ENCODE peak calls at places on chromosome 16, in four cellular contexts. E is stimulated activated naive CD8-positive, alpha-beta T cell treated with anti-CD3 and anti-CD28 coated beads, Interleukin-15, Interleukin-2, amounts not matched to agents 100 U/mL and 50 U/mL, for 24 hours; F is aorta; B is pancreas. P is an unnamed sample.

GRCh38 chr16:24609740-24610420 is 70.5 kb downstream of the RBBP6 start:
- ATAC-seq in E (no peak), F (peak), B (peak), P (peak)

GRCh38 chr16:27991876-27992275 is 71.6 kb downstream of the GSG1L start:
- ATAC-seq in E (no peak), F (no peak), B (no peak), P (no peak)

GRCh38 chr16:3009568-3010390 is 2.9 kb upstream of the CLDN9 start:
- ATAC-seq in E (no peak), F (no peak), B (peak), P (peak)

GRCh38 chr16:578870-579405 is 9.2 kb downstream of the PIGQ start:
- ATAC-seq in E (peak), F (peak), B (peak), P (peak)

GRCh38 chr16:649646-650045 is 481 bp downstream of the WDR90 start:
- ATAC-seq in E (no peak), F (no peak), B (no peak), P (peak)

GRCh38 chr16:228151-228855 is 946 bp downstream of the LUC7L start:
- ATAC-seq in E (peak), F (no peak), B (peak), P (peak)

GRCh38 chr16:50167603-50168002 is 14.5 kb downstream of the TENT4B start:
- ATAC-seq in E (no peak), F (no peak), B (no peak), P (no peak)

GRCh38 chr16:28067604-28068382 is 4.3 kb upstream of the GSG1L start:
- ATAC-seq in E (no peak), F (no peak), B (no peak), P (peak)

GRCh38 chr16:17230932-17231581 is 239.7 kb downstream of the XYLT1 start:
- ATAC-seq in E (no peak), F (no peak), B (no peak), P (no peak)

GRCh38 chr16:21568502-21569189 is 30.7 kb upstream of the METTL9 start:
- ATAC-seq in E (no peak), F (no peak), B (no peak), P (no peak)

GRCh38 chr16:29745126-29745852 is 501 bp downstream of the C16orf54 start:
- ATAC-seq in E (peak), F (peak), B (peak), P (no peak)

GRCh38 chr16:24734382-24734781 is 4.9 kb downstream of the TNRC6A start:
- ATAC-seq in E (no peak), F (peak), B (no peak), P (no peak)

GRCh38 chr16:67977005-67977404 is 3.3 kb downstream of the DPEP3 start:
- ATAC-seq in E (no peak), F (no peak), B (no peak), P (no peak)

GRCh38 chr16:57126412-57126811 is 34.0 kb downstream of the CPNE2 start:
- ATAC-seq in E (no peak), F (no peak), B (no peak), P (no peak)

GRCh38 chr16:23207485-23207884 is 24.9 kb downstream of the SCNN1G start:
- ATAC-seq in E (no peak), F (no peak), B (peak), P (no peak)

GRCh38 chr16:88783391-88784073 is 1.5 kb downstream of the PIEZO1 start:
- ATAC-seq in E (no peak), F (peak), B (peak), P (peak)

GRCh38 chr16:88455610-88456355 is 2.7 kb downstream of the ZFPM1 start:
- ATAC-seq in E (peak), F (no peak), B (no peak), P (peak)

GRCh38 chr16:14003119-14003570 is 68.0 kb upstream of the MRTFB start:
- ATAC-seq in E (no peak), F (peak), B (peak), P (peak)

GRCh38 chr16:70466812-70467090 is 12.4 kb downstream of the FCSK start:
- ATAC-seq in E (no peak), F (no peak), B (no peak), P (no peak)

GRCh38 chr16:90054554-90054953 is 22.6 kb downstream of the PRDM7 start:
- ATAC-seq in E (no peak), F (no peak), B (no peak), P (no peak)

GRCh38 chr16:58459344-58460218 is 40.4 kb upstream of the NDRG4 start:
- ATAC-seq in E (peak), F (no peak), B (peak), P (peak)

GRCh38 chr16:12094537-12095265 is 118.2 kb downstream of the SNX29 start:
- ATAC-seq in E (no peak), F (no peak), B (no peak), P (no peak)

GRCh38 chr16:10981697-10982216 is 37.4 kb downstream of the CLEC16A start:
- ATAC-seq in E (peak), F (no peak), B (peak), P (peak)

GRCh38 chr16:48491517-48491916 is 106.3 kb upstream of the SIAH1 start:
- ATAC-seq in E (no peak), F (no peak), B (no peak), P (no peak)

GRCh38 chr16:73289232-73289631 is 241.3 kb upstream of the ZFHX3 start:
- ATAC-seq in E (no peak), F (no peak), B (no peak), P (no peak)

GRCh38 chr16:89020068-89020924 is 43.3 kb upstream of the CBFA2T3 start:
- ATAC-seq in E (peak), F (no peak), B (no peak), P (no peak)

GRCh38 chr16:87966685-87967185 is 15.5 kb downstream of the BANP start:
- ATAC-seq in E (no peak), F (peak), B (peak), P (peak)

GRCh38 chr16:70790815-70791214 is 10.1 kb downstream of the VAC14 start:
- ATAC-seq in E (no peak), F (peak), B (no peak), P (no peak)

GRCh38 chr16:85471469-85472431 is 141.4 kb upstream of the GSE1 start:
- ATAC-seq in E (no peak), F (no peak), B (peak), P (no peak)

GRCh38 chr16:14501331-14502255 is 128.5 kb downstream of the PARN start:
- ATAC-seq in E (peak), F (peak), B (peak), P (peak)

GRCh38 chr16:83996481-83997252 is 28.6 kb downstream of the NECAB2 start:
- ATAC-seq in E (no peak), F (no peak), B (no peak), P (no peak)

GRCh38 chr16:68658974-68659360 is 13.9 kb downstream of the CDH3 start:
- ATAC-seq in E (no peak), F (no peak), B (no peak), P (no peak)

P was measured in SK-N-SH treated with all-trans-retinoic acid at 6 μM for 48 hours.